ENCODE peak calls at places on chromosomes 7 and 10, in seven cellular contexts. F is heart right ventricle; S is left ventricle myocardium inferior; D is transverse colon; X is effector memory CD4-positive, alpha-beta T cell; P is HCT116; N is iPS DF 6.9. B is an unnamed sample.

GRCh38 chr7:16025696-16026095 is 339.2 kb upstream of the MEOX2 start:
- DNase-seq in F (no peak), S (no peak), D (no peak), X (no peak), P (no peak), N (no peak), B (no peak)

GRCh38 chr7:20199015-20199737 is 18.0 kb downstream of the MACC1 start:
- DNase-seq in F (peak; percentile 25), S (peak; percentile 28), D (peak; percentile 85), X (no peak), P (peak; percentile 94), N (no peak), B (peak; percentile 72)

GRCh38 chr10:131840788-131841118 is 60.1 kb upstream of the PPP2R2D start:
- DNase-seq in F (no peak), S (no peak), D (no peak), X (no peak), P (no peak), N (no peak), B (no peak)

GRCh38 chr7:43669286-43670081 is 59.8 kb downstream of the COA1 start:
- DNase-seq in F (no peak), S (no peak), D (peak; percentile 26), X (peak; percentile 77), P (no peak), N (peak; percentile 63), B (no peak)

GRCh38 chr10:92184977-92185376 is 105.9 kb downstream of the CPEB3 start:
- DNase-seq in F (no peak), S (no peak), D (no peak), X (no peak), P (no peak), N (no peak), B (no peak)

GRCh38 chr10:130932326-130933007 is 379.1 kb downstream of the TCERG1L start:
- DNase-seq in F (no peak), S (no peak), D (no peak), X (no peak), P (no peak), N (no peak), B (peak; percentile 46)

GRCh38 chr10:114239117-114239993 is at the start of gene VWA2:
- DNase-seq in F (peak; percentile 47), S (peak; percentile 23), D (peak; percentile 57), X (no peak), P (no peak), N (peak; percentile 20), B (peak; percentile 64)

GRCh38 chr7:137919987-137920386 is 73.2 kb upstream of the DGKI start:
- DNase-seq in F (no peak), S (no peak), D (no peak), X (no peak), P (no peak), N (no peak), B (no peak)

GRCh38 chr10:23742807-23743206 is 303.9 kb downstream of the OTUD1 start:
- DNase-seq in F (no peak), S (no peak), D (no peak), X (no peak), P (no peak), N (no peak), B (no peak)

GRCh38 chr7:70696139-70696782 is 435.7 kb upstream of the GALNT17 start:
- DNase-seq in F (no peak), S (no peak), D (no peak), X (no peak), P (no peak), N (no peak), B (no peak)

GRCh38 chr7:139644191-139644590 is 120.7 kb downstream of the CLEC2L start:
- DNase-seq in F (no peak), S (no peak), D (no peak), X (no peak), P (no peak), N (no peak), B (no peak)

GRCh38 chr7:28102778-28103177 is 77.8 kb downstream of the JAZF1 start:
- DNase-seq in F (no peak), S (no peak), D (no peak), X (no peak), P (peak; percentile 24), N (no peak), B (no peak)

GRCh38 chr7:12094365-12094921 is 116.7 kb upstream of the TMEM106B start:
- DNase-seq in F (no peak), S (no peak), D (no peak), X (no peak), P (no peak), N (peak; percentile 25), B (no peak)

GRCh38 chr10:119003572-119004289 is 25.8 kb upstream of the NANOS1 start:
- DNase-seq in F (no peak), S (no peak), D (no peak), X (no peak), P (no peak), N (no peak), B (no peak)

GRCh38 chr7:130683026-130683425 is 3.3 kb downstream of the TSGA13 start:
- DNase-seq in F (no peak), S (no peak), D (no peak), X (no peak), P (no peak), N (no peak), B (no peak)

GRCh38 chr7:121288894-121289293 is 39.9 kb upstream of the WNT16 start:
- DNase-seq in F (no peak), S (no peak), D (no peak), X (no peak), P (peak; percentile 79), N (no peak), B (no peak)

GRCh38 chr10:14889318-14889717 is 10.7 kb downstream of the SUV39H2 start:
- DNase-seq in F (no peak), S (no peak), D (no peak), X (no peak), P (no peak), N (no peak), B (no peak)

GRCh38 chr10:28769147-28769604 is 91.9 kb downstream of the BAMBI start:
- DNase-seq in F (no peak), S (no peak), D (no peak), X (no peak), P (no peak), N (no peak), B (no peak)

GRCh38 chr7:101784275-101785127 is 32.9 kb upstream of the CUX1 start:
- DNase-seq in F (no peak), S (no peak), D (no peak), X (no peak), P (no peak), N (no peak), B (no peak)

GRCh38 chr7:152664636-152665035 is 11.3 kb downstream of the XRCC2 start:
- DNase-seq in F (no peak), S (no peak), D (no peak), X (no peak), P (no peak), N (no peak), B (no peak)

GRCh38 chr7:36311539-36311938 is 78.1 kb upstream of the ANLN start:
- DNase-seq in F (no peak), S (no peak), D (no peak), X (no peak), P (no peak), N (no peak), B (no peak)

GRCh38 chr7:33043875-33044718 is 18.5 kb downstream of the NT5C3A start:
- DNase-seq in F (no peak), S (no peak), D (no peak), X (no peak), P (no peak), N (no peak), B (no peak)

GRCh38 chr7:82810558-82811259 is 352.0 kb downstream of the PCLO start:
- DNase-seq in F (no peak), S (no peak), D (no peak), X (no peak), P (peak; percentile 45), N (no peak), B (no peak)

GRCh38 chr10:128178319-128178937 is 52.2 kb upstream of the MKI67 start:
- DNase-seq in F (no peak), S (no peak), D (peak; percentile 24), X (peak; percentile 8), P (peak; percentile 41), N (peak; percentile 41), B (no peak)

GRCh38 chr10:77398986-77399755 is 238.4 kb downstream of the KCNMA1 start:
- DNase-seq in F (no peak), S (no peak), D (no peak), X (no peak), P (no peak), N (no peak), B (no peak)

DNA sequence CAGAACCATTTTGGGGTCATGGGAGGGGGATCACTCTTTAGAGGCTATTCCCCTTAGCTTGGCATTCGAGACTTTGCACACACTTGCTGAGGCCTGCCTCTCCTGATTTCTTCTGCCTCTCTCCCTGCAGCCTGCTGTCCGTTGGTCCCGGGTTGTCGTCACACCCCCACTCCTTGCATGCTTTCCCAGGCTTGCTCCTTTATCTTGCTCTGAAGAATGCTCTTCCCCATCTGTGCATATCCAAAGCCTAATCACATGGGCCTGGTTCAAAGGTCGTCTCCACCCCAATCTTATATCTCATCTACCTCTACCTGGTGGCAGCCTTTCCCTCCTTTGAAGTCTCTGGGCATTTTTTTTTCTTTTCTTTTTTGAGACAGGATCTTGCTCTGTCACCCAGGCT is 24.3 kb upstream of the EMX2 start:
- DNase-seq in F (no peak), S (no peak), D (no peak), X (no peak), P (no peak), N (no peak), B (no peak)
- H3K9me3 ChIP-seq in F (no peaks in the 10 kb centered on the region), S (no peaks in the 10 kb centered on the region), D (no peaks in the 10 kb centered on the region), X (no peaks in the 10 kb centered on the region), P (no peaks in the 10 kb centered on the region), N (no peaks in the 10 kb centered on the region), B (no peaks in the 10 kb centered on the region)

GRCh38 chr7:50341709-50342108 is 37.2 kb downstream of the IKZF1 start:
- DNase-seq in F (no peak), S (no peak), D (no peak), X (no peak), P (no peak), N (no peak), B (no peak)

GRCh38 chr7:50339990-50340500 is 35.5 kb downstream of the IKZF1 start:
- DNase-seq in F (no peak), S (no peak), D (peak; percentile 39), X (peak; percentile 55), P (no peak), N (no peak), B (no peak)

GRCh38 chr7:50347693-50348092 is 43.2 kb downstream of the IKZF1 start:
- DNase-seq in F (no peak), S (no peak), D (no peak), X (peak; percentile 32), P (no peak), N (no peak), B (no peak)

GRCh38 chr7:50346548-50347497 is 42.3 kb downstream of the IKZF1 start:
- DNase-seq in F (no peak), S (no peak), D (no peak), X (no peak), P (no peak), N (no peak), B (no peak)

GRCh38 chr7:50342616-50343114 is 38.1 kb downstream of the IKZF1 start:
- DNase-seq in F (no peak), S (no peak), D (peak; percentile 58), X (peak; percentile 66), P (no peak), N (no peak), B (no peak)
- H3K4me1 ChIP-seq in F (peaks cover 58% of the 10 kb centered on the region), S (no peaks in the 10 kb centered on the region), D (no peaks in the 10 kb centered on the region), X (peaks cover 91% of the 10 kb centered on the region), P (no peaks in the 10 kb centered on the region), N (peaks cover 5% of the 10 kb centered on the region), B (no peaks in the 10 kb centered on the region)

GRCh38 chr10:70907619-70908425 is 19.5 kb upstream of the PCBD1 start:
- DNase-seq in F (no peak), S (no peak), D (peak; percentile 3), X (no peak), P (no peak), N (no peak), B (no peak)
- H3K4me3 ChIP-seq in F (no peak overlapping the region), S (no peak overlapping the region), D (no peak overlapping the region), X (no peak overlapping the region), P (no peak overlapping the region), N (no peak overlapping the region), B (no peak overlapping the region)

GRCh38 chr7:142792593-142792992 is 21.8 kb downstream of the PRSS2 start:
- DNase-seq in F (no peak), S (no peak), D (no peak), X (no peak), P (no peak), N (no peak), B (no peak)
- H3K9me3 ChIP-seq in F (no peaks in the 10 kb centered on the region), S (no peaks in the 10 kb centered on the region), D (no peaks in the 10 kb centered on the region), X (no peaks in the 10 kb centered on the region), P (no peaks in the 10 kb centered on the region), N (no peaks in the 10 kb centered on the region), B (no peaks in the 10 kb centered on the region)